ENCODE peak calls at places on chromosome 13, in four cellular contexts. One of them, this sample, is unnamed.

GRCh38 chr13:109494955-109495354 is 291.4 kb downstream of the IRS2 start:
- DNase-seq in aorta: no peak
- DNase-seq in brain microvascular endothelial cell: peak; percentile 64
- DNase-seq in NCI-H1694: no peak
- DNase-seq in this sample: no peak

GRCh38 chr13:76921516-76921915 is 26.8 kb upstream of the ACOD1 start:
- DNase-seq in aorta: no peak
- DNase-seq in NCI-H1694: no peak
- DNase-seq in brain microvascular endothelial cell: no peak
- DNase-seq in this sample: no peak

GRCh38 chr13:36628986-36629385 is 44.8 kb upstream of the SERTM1 start:
- DNase-seq in brain microvascular endothelial cell: no peak
- DNase-seq in aorta: no peak
- DNase-seq in NCI-H1694: no peak
- DNase-seq in this sample: no peak

GRCh38 chr13:35648109-35648508 is 171.6 kb upstream of the MAB21L1 start:
- DNase-seq in aorta: no peak
- DNase-seq in NCI-H1694: no peak
- DNase-seq in brain microvascular endothelial cell: peak; percentile 46
- DNase-seq in this sample: no peak

GRCh38 chr13:36432106-36432544 is at the start of gene CCNA1:
- DNase-seq in brain microvascular endothelial cell: no peak
- DNase-seq in NCI-H1694: no peak
- DNase-seq in aorta: peak; percentile 81
- DNase-seq in this sample: peak; percentile 42

GRCh38 chr13:28618595-28618994 is 40.3 kb upstream of the POMP start:
- DNase-seq in brain microvascular endothelial cell: no peak
- DNase-seq in NCI-H1694: no peak
- DNase-seq in aorta: no peak
- DNase-seq in this sample: no peak

GRCh38 chr13:28792992-28793391 is 27.1 kb upstream of the MTUS2 start:
- DNase-seq in aorta: no peak
- DNase-seq in NCI-H1694: no peak
- DNase-seq in brain microvascular endothelial cell: peak; percentile 75
- DNase-seq in this sample: no peak

GRCh38 chr13:59038824-59039223 is 1124.9 kb downstream of the DIAPH3 start:
- DNase-seq in brain microvascular endothelial cell: peak; percentile 45
- DNase-seq in aorta: no peak
- DNase-seq in NCI-H1694: no peak
- DNase-seq in this sample: no peak

GRCh38 chr13:44396295-44396962 is 22.8 kb downstream of the SERP2 start:
- DNase-seq in brain microvascular endothelial cell: no peak
- DNase-seq in aorta: peak; percentile 39
- DNase-seq in NCI-H1694: no peak
- DNase-seq in this sample: no peak

GRCh38 chr13:109790951-109791605 is 4.7 kb upstream of the IRS2 start:
- DNase-seq in aorta: no peak
- DNase-seq in NCI-H1694: peak; percentile 57
- DNase-seq in brain microvascular endothelial cell: peak; percentile 35
- DNase-seq in this sample: no peak

GRCh38 chr13:51397262-51397933 is 55.4 kb downstream of the INTS6 start:
- DNase-seq in aorta: no peak
- DNase-seq in NCI-H1694: no peak
- DNase-seq in brain microvascular endothelial cell: peak; percentile 47
- DNase-seq in this sample: no peak

GRCh38 chr13:51614350-51614786 is 30.1 kb downstream of the WDFY2 start:
- DNase-seq in NCI-H1694: peak; percentile 93
- DNase-seq in aorta: no peak
- DNase-seq in brain microvascular endothelial cell: no peak
- DNase-seq in this sample: peak; percentile 28

GRCh38 chr13:101144808-101145419 is 271.4 kb downstream of the NALCN start:
- DNase-seq in aorta: no peak
- DNase-seq in NCI-H1694: peak; percentile 63
- DNase-seq in brain microvascular endothelial cell: peak; percentile 22
- DNase-seq in this sample: no peak

GRCh38 chr13:95784891-95785290 is 108.0 kb downstream of the DNAJC3 start:
- DNase-seq in brain microvascular endothelial cell: peak; percentile 5
- DNase-seq in NCI-H1694: no peak
- DNase-seq in aorta: no peak
- DNase-seq in this sample: no peak

GRCh38 chr13:110107568-110108347 is 199.2 kb downstream of the COL4A1 start:
- DNase-seq in aorta: no peak
- DNase-seq in NCI-H1694: no peak
- DNase-seq in brain microvascular endothelial cell: no peak
- DNase-seq in this sample: no peak

GRCh38 chr13:100203696-100204367 is 114.9 kb downstream of the PCCA start:
- DNase-seq in brain microvascular endothelial cell: peak; percentile 23
- DNase-seq in aorta: no peak
- DNase-seq in NCI-H1694: no peak
- DNase-seq in this sample: no peak

GRCh38 chr13:97310809-97311436 is 88.8 kb downstream of the MBNL2 start:
- DNase-seq in NCI-H1694: no peak
- DNase-seq in aorta: no peak
- DNase-seq in brain microvascular endothelial cell: no peak
- DNase-seq in this sample: no peak

GRCh38 chr13:110454956-110455355 is 106.6 kb downstream of the RAB20 start:
- DNase-seq in NCI-H1694: no peak
- DNase-seq in brain microvascular endothelial cell: no peak
- DNase-seq in aorta: no peak
- DNase-seq in this sample: no peak

GRCh38 chr13:81770868-81771505 is 1430.1 kb upstream of the SPRY2 start:
- DNase-seq in aorta: no peak
- DNase-seq in brain microvascular endothelial cell: no peak
- DNase-seq in NCI-H1694: no peak
- DNase-seq in this sample: no peak

GRCh38 chr13:48000559-48001126 is 430 bp downstream of the SUCLA2 start:
- DNase-seq in NCI-H1694: no peak
- DNase-seq in brain microvascular endothelial cell: no peak
- DNase-seq in aorta: no peak
- DNase-seq in this sample: no peak

GRCh38 chr13:113666951-113667701 is at the start of gene GRK1:
- DNase-seq in brain microvascular endothelial cell: no peak
- DNase-seq in NCI-H1694: no peak
- DNase-seq in aorta: peak; percentile 76
- DNase-seq in this sample: peak; percentile 8

GRCh38 chr13:107185889-107186288 is 618.0 kb upstream of the ARGLU1 start:
- DNase-seq in NCI-H1694: no peak
- DNase-seq in brain microvascular endothelial cell: peak; percentile 46
- DNase-seq in aorta: no peak
- DNase-seq in this sample: no peak

GRCh38 chr13:111658150-111659100 is 338.0 kb downstream of the TEX29 start:
- DNase-seq in NCI-H1694: no peak
- DNase-seq in brain microvascular endothelial cell: no peak
- DNase-seq in aorta: no peak
- DNase-seq in this sample: no peak

GRCh38 chr13:45564108-45564507 is 51.4 kb downstream of the ERICH6B start:
- DNase-seq in brain microvascular endothelial cell: peak; percentile 54
- DNase-seq in aorta: no peak
- DNase-seq in NCI-H1694: no peak
- DNase-seq in this sample: no peak

GRCh38 chr13:113952151-113952982 is 21.5 kb downstream of the C13orf46 start:
- DNase-seq in brain microvascular endothelial cell: no peak
- DNase-seq in NCI-H1694: no peak
- DNase-seq in aorta: peak; percentile 72
- DNase-seq in this sample: no peak

GRCh38 chr13:114104626-114105350 is 27.6 kb downstream of the RASA3 start:
- DNase-seq in NCI-H1694: no peak
- DNase-seq in brain microvascular endothelial cell: no peak
- DNase-seq in aorta: peak; percentile 60
- DNase-seq in this sample: peak; percentile 13

GRCh38 chr13:38657191-38657590 is 29.7 kb upstream of the FREM2 start:
- DNase-seq in brain microvascular endothelial cell: peak; percentile 23
- DNase-seq in aorta: no peak
- DNase-seq in NCI-H1694: no peak
- DNase-seq in this sample: no peak

GRCh38 chr13:20165417-20166257 is 4.8 kb upstream of the GJA3 start:
- DNase-seq in NCI-H1694: no peak
- DNase-seq in aorta: no peak
- DNase-seq in brain microvascular endothelial cell: no peak
- DNase-seq in this sample: no peak

GRCh38 chr13:30618186-30618937 is 642 bp downstream of the USPL1 start:
- DNase-seq in aorta: no peak
- DNase-seq in brain microvascular endothelial cell: no peak
- DNase-seq in NCI-H1694: no peak
- DNase-seq in this sample: no peak

GRCh38 chr13:49488563-49488962 is 7.2 kb upstream of the PHF11 start:
- DNase-seq in aorta: no peak
- DNase-seq in brain microvascular endothelial cell: no peak
- DNase-seq in NCI-H1694: no peak
- DNase-seq in this sample: no peak

GRCh38 chr13:27599845-27600553 is 20.3 kb downstream of the LNX2 start:
- DNase-seq in brain microvascular endothelial cell: peak; percentile 76
- DNase-seq in NCI-H1694: no peak
- DNase-seq in aorta: no peak
- DNase-seq in this sample: no peak

GRCh38 chr13:97798836-97799235 is 154.6 kb upstream of the IPO5 start:
- DNase-seq in NCI-H1694: no peak
- DNase-seq in aorta: no peak
- DNase-seq in brain microvascular endothelial cell: no peak
- DNase-seq in this sample: no peak

GRCh38 chr13:112880976-112881540 is 88.0 kb upstream of the MCF2L start:
- DNase-seq in brain microvascular endothelial cell: no peak
- DNase-seq in aorta: peak; percentile 51
- DNase-seq in NCI-H1694: no peak
- DNase-seq in this sample: no peak

GRCh38 chr13:22848539-22849052 is 332.2 kb upstream of the SGCG start:
- DNase-seq in NCI-H1694: no peak
- DNase-seq in aorta: no peak
- DNase-seq in brain microvascular endothelial cell: no peak
- DNase-seq in this sample: no peak

This sample was measured in uterus.